ENCODE peak calls at places on chromosomes 1 and 21, in four cellular contexts. R, C, Q and T are unnamed samples.

GRCh38 chr21:39452207-39452964 is 616 bp downstream of the SH3BGR start:
- DNase-seq in C (peak; percentile 3), Q (no peak), R (no peak), T (no peak)

GRCh38 chr1:176567190-176567794 is 104.3 kb downstream of the PAPPA2 start:
- DNase-seq in Q (no peak), C (no peak), R (no peak), T (no peak)

GRCh38 chr1:6347641-6348487 is 45.7 kb downstream of the ACOT7 start:
- DNase-seq in R (peak; percentile 83), Q (no peak), C (peak; percentile 37), T (peak; percentile 74)

GRCh38 chr1:225642177-225642576 is 10.7 kb downstream of the ENAH start:
- DNase-seq in Q (no peak), R (no peak), C (peak; percentile 28), T (no peak)

GRCh38 chr1:117127840-117128239 is 6.3 kb upstream of the TRIM45 start:
- DNase-seq in C (no peak), Q (no peak), R (peak; percentile 32), T (no peak)

GRCh38 chr21:41876396-41876795 is 2.7 kb downstream of the PRDM15 start:
- DNase-seq in R (no peak), Q (no peak), C (no peak), T (no peak)

GRCh38 chr1:229205854-229206253 is 65.1 kb upstream of the RAB4A start:
- DNase-seq in C (no peak), Q (no peak), R (no peak), T (no peak)

GRCh38 chr1:119987112-119987511 is 82.3 kb downstream of the NOTCH2 start:
- DNase-seq in R (no peak), Q (no peak), C (no peak), T (no peak)

GRCh38 chr1:205591522-205592351 is 40.1 kb downstream of the ELK4 start:
- DNase-seq in R (peak; percentile 88), C (peak; percentile 73), Q (peak; percentile 59), T (peak; percentile 97)

GRCh38 chr1:94646151-94646643 is 104.6 kb upstream of the F3 start:
- DNase-seq in R (no peak), Q (no peak), C (no peak), T (no peak)

GRCh38 chr1:24575905-24576587 is 20.2 kb downstream of the NCMAP start:
- DNase-seq in Q (no peak), C (no peak), R (no peak), T (no peak)

GRCh38 chr1:247538561-247538960 is 2.3 kb upstream of the OR2C3 start:
- DNase-seq in R (no peak), C (no peak), Q (no peak), T (no peak)

GRCh38 chr1:228214921-228215662 is 7.2 kb downstream of the OBSCN start:
- DNase-seq in C (no peak), Q (no peak), R (no peak), T (no peak)

GRCh38 chr1:241778117-241778516 is 69.9 kb upstream of the EXO1 start:
- DNase-seq in Q (no peak), C (no peak), R (no peak), T (no peak)

GRCh38 chr1:241775021-241775420 is 73.0 kb upstream of the EXO1 start:
- DNase-seq in Q (no peak), R (no peak), C (no peak), T (no peak)

GRCh38 chr1:241774017-241774416 is 74.0 kb upstream of the EXO1 start:
- DNase-seq in Q (no peak), R (peak; percentile 55), C (no peak), T (no peak)

GRCh38 chr1:241779897-241780296 is 68.1 kb upstream of the EXO1 start:
- DNase-seq in R (no peak), Q (no peak), C (no peak), T (no peak)

GRCh38 chr1:241776911-241777310 is 71.1 kb upstream of the EXO1 start:
- DNase-seq in Q (no peak), R (no peak), C (no peak), T (no peak)
- TF ChIP-seq CREB1 in Q (no peak), R (no peak), C (no peak), T (no peak)

GRCh38 chr1:231357831-231358354 is 19.8 kb downstream of the SPRTN start:
- DNase-seq in Q (peak; percentile 21), R (peak; percentile 61), C (peak; percentile 47), T (no peak)
- TF ChIP-seq ETV6 in Q (no peak), R (no peak), C (no peak), T (no peak)

DNA sequence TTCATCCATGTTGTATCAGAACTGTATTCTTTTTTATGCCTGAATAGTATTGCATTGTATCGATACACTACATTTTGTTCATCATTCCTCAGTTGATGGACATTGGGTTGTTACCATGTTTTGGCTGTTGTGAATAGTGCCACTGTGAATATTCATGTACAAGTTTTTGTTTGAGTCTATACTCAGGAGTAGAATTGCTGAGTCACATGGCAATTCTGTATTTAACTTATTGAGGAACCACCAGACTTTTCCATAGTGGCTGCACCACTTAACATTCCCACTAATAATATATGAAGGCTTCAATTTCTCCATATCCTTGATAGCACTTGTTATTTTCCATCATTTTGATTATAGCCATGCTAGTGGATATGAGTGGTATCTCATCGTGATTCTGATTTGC is 56.2 kb downstream of the ALG6 start:
- DNase-seq in C (no peak), R (no peak), Q (no peak), T (no peak)
- TF ChIP-seq ESRRA in C (no peak), R (no peak), Q (no peak), T (no peak)

GRCh38 chr1:197526736-197527371 is 248.4 kb downstream of the DENND1B start:
- DNase-seq in R (peak; percentile 21), Q (no peak), C (peak; percentile 21), T (no peak)
- TF ChIP-seq CREB1 in R (no peak), Q (no peak), C (no peak), T (no peak)